ENCODE peak calls at places on chromosomes 13 and 19, in nine cellular contexts. One of them, this sample, is unnamed. For H3K4me1, the result is how much of the 10 kb centered on the place peaks cover.

GRCh38 chr13:26895081-26895807 is 134.7 kb upstream of the GPR12 start:
- DNase-seq in breast epithelium: no peak
- DNase-seq in HCT116: no peak
- DNase-seq in Panc1: no peak
- DNase-seq in heart right ventricle: no peak
- DNase-seq in right atrium auricular region: no peak
- DNase-seq in tibial artery: no peak
- DNase-seq in effector memory CD4-positive, alpha-beta T cell: no peak
- DNase-seq in tibial nerve: no peak
- DNase-seq in this sample: no peak

GRCh38 chr13:113618455-113618854 is 33.9 kb downstream of the TFDP1 start:
- DNase-seq in breast epithelium: no peak
- DNase-seq in HCT116: no peak
- DNase-seq in Panc1: no peak
- DNase-seq in heart right ventricle: no peak
- DNase-seq in right atrium auricular region: no peak
- DNase-seq in tibial artery: no peak
- DNase-seq in effector memory CD4-positive, alpha-beta T cell: no peak
- DNase-seq in tibial nerve: no peak
- DNase-seq in this sample: no peak

GRCh38 chr13:47408546-47409319 is 511.9 kb upstream of the HTR2A start:
- DNase-seq in breast epithelium: no peak
- DNase-seq in HCT116: no peak
- DNase-seq in Panc1: peak
- DNase-seq in heart right ventricle: no peak
- DNase-seq in right atrium auricular region: no peak
- DNase-seq in tibial artery: no peak
- DNase-seq in effector memory CD4-positive, alpha-beta T cell: no peak
- DNase-seq in tibial nerve: no peak
- DNase-seq in this sample: no peak

GRCh38 chr13:19155321-19155861 is 26.2 kb downstream of the TUBA3C start:
- DNase-seq in breast epithelium: no peak
- DNase-seq in HCT116: no peak
- DNase-seq in Panc1: no peak
- DNase-seq in heart right ventricle: no peak
- DNase-seq in right atrium auricular region: no peak
- DNase-seq in tibial artery: no peak
- DNase-seq in effector memory CD4-positive, alpha-beta T cell: no peak
- DNase-seq in tibial nerve: no peak
- DNase-seq in this sample: no peak

GRCh38 chr13:51848674-51849073 is 3.7 kb upstream of the TMEM272 start:
- DNase-seq in breast epithelium: no peak
- DNase-seq in HCT116: no peak
- DNase-seq in Panc1: no peak
- DNase-seq in heart right ventricle: no peak
- DNase-seq in right atrium auricular region: no peak
- DNase-seq in tibial artery: no peak
- DNase-seq in effector memory CD4-positive, alpha-beta T cell: no peak
- DNase-seq in tibial nerve: no peak
- DNase-seq in this sample: no peak

GRCh38 chr19:46451352-46451751 is 20.0 kb downstream of the PNMA8A start:
- DNase-seq in breast epithelium: no peak
- DNase-seq in HCT116: no peak
- DNase-seq in Panc1: no peak
- DNase-seq in heart right ventricle: no peak
- DNase-seq in right atrium auricular region: no peak
- DNase-seq in tibial artery: no peak
- DNase-seq in effector memory CD4-positive, alpha-beta T cell: no peak
- DNase-seq in tibial nerve: no peak
- DNase-seq in this sample: no peak

GRCh38 chr13:65932587-65933239 is 1297.4 kb downstream of the PCDH9 start:
- DNase-seq in breast epithelium: no peak
- DNase-seq in HCT116: no peak
- DNase-seq in Panc1: no peak
- DNase-seq in heart right ventricle: no peak
- DNase-seq in right atrium auricular region: no peak
- DNase-seq in tibial artery: no peak
- DNase-seq in effector memory CD4-positive, alpha-beta T cell: no peak
- DNase-seq in tibial nerve: no peak
- DNase-seq in this sample: no peak

GRCh38 chr19:33453207-33453736 is 68.3 kb downstream of the PEPD start:
- DNase-seq in breast epithelium: no peak
- DNase-seq in HCT116: no peak
- DNase-seq in Panc1: no peak
- DNase-seq in heart right ventricle: no peak
- DNase-seq in right atrium auricular region: no peak
- DNase-seq in tibial artery: no peak
- DNase-seq in effector memory CD4-positive, alpha-beta T cell: no peak
- DNase-seq in tibial nerve: no peak
- DNase-seq in this sample: no peak

GRCh38 chr13:84400711-84401110 is 518.4 kb upstream of the SLITRK1 start:
- DNase-seq in breast epithelium: no peak
- DNase-seq in HCT116: no peak
- DNase-seq in Panc1: no peak
- DNase-seq in heart right ventricle: no peak
- DNase-seq in right atrium auricular region: no peak
- DNase-seq in tibial artery: no peak
- DNase-seq in effector memory CD4-positive, alpha-beta T cell: no peak
- DNase-seq in tibial nerve: no peak
- DNase-seq in this sample: no peak

GRCh38 chr19:13087795-13088537 is 14.7 kb downstream of the LYL1 start:
- DNase-seq in breast epithelium: no peak
- DNase-seq in HCT116: no peak
- DNase-seq in Panc1: no peak
- DNase-seq in heart right ventricle: no peak
- DNase-seq in right atrium auricular region: no peak
- DNase-seq in tibial artery: no peak
- DNase-seq in effector memory CD4-positive, alpha-beta T cell: no peak
- DNase-seq in tibial nerve: no peak
- DNase-seq in this sample: no peak

GRCh38 chr13:102768914-102769313 is 4.7 kb downstream of the TEX30 start:
- DNase-seq in breast epithelium: no peak
- DNase-seq in HCT116: no peak
- DNase-seq in Panc1: no peak
- DNase-seq in heart right ventricle: no peak
- DNase-seq in right atrium auricular region: no peak
- DNase-seq in tibial artery: no peak
- DNase-seq in effector memory CD4-positive, alpha-beta T cell: no peak
- DNase-seq in tibial nerve: no peak
- DNase-seq in this sample: no peak

GRCh38 chr19:33434090-33434885 is 60.8 kb downstream of the CEBPG start:
- DNase-seq in breast epithelium: no peak
- DNase-seq in HCT116: no peak
- DNase-seq in Panc1: no peak
- DNase-seq in heart right ventricle: no peak
- DNase-seq in right atrium auricular region: no peak
- DNase-seq in tibial artery: no peak
- DNase-seq in effector memory CD4-positive, alpha-beta T cell: no peak
- DNase-seq in tibial nerve: no peak
- DNase-seq in this sample: no peak

GRCh38 chr19:48608798-48609263 is 2.3 kb downstream of the SPACA4 start:
- DNase-seq in breast epithelium: no peak
- DNase-seq in HCT116: peak
- DNase-seq in Panc1: no peak
- DNase-seq in heart right ventricle: no peak
- DNase-seq in right atrium auricular region: no peak
- DNase-seq in tibial artery: no peak
- DNase-seq in effector memory CD4-positive, alpha-beta T cell: peak
- DNase-seq in tibial nerve: no peak
- DNase-seq in this sample: peak

GRCh38 chr13:42525035-42525504 is 48.9 kb upstream of the TNFSF11 start:
- DNase-seq in breast epithelium: no peak
- DNase-seq in HCT116: no peak
- DNase-seq in Panc1: no peak
- DNase-seq in heart right ventricle: no peak
- DNase-seq in right atrium auricular region: no peak
- DNase-seq in tibial artery: no peak
- DNase-seq in effector memory CD4-positive, alpha-beta T cell: no peak
- DNase-seq in tibial nerve: no peak
- DNase-seq in this sample: no peak
- H3K27ac ChIP-seq in breast epithelium: no peak
- H3K27ac ChIP-seq in HCT116: no peak
- H3K27ac ChIP-seq in Panc1: no peak
- H3K27ac ChIP-seq in heart right ventricle: no peak
- H3K27ac ChIP-seq in right atrium auricular region: no peak
- H3K27ac ChIP-seq in tibial artery: no peak
- H3K27ac ChIP-seq in effector memory CD4-positive, alpha-beta T cell: no peak
- H3K27ac ChIP-seq in tibial nerve: no peak
- H3K27ac ChIP-seq in this sample: no peak

GRCh38 chr13:33676045-33676699 is 141.8 kb upstream of the RFC3 start:
- DNase-seq in breast epithelium: no peak
- DNase-seq in HCT116: no peak
- DNase-seq in Panc1: no peak
- DNase-seq in heart right ventricle: no peak
- DNase-seq in right atrium auricular region: no peak
- DNase-seq in tibial artery: no peak
- DNase-seq in effector memory CD4-positive, alpha-beta T cell: no peak
- DNase-seq in tibial nerve: no peak
- DNase-seq in this sample: no peak
- H3K4me1 ChIP-seq in breast epithelium: under half
- H3K4me1 ChIP-seq in HCT116: under half
- H3K4me1 ChIP-seq in Panc1: under half
- H3K4me1 ChIP-seq in heart right ventricle: under half
- H3K4me1 ChIP-seq in right atrium auricular region: under half
- H3K4me1 ChIP-seq in tibial artery: under half
- H3K4me1 ChIP-seq in effector memory CD4-positive, alpha-beta T cell: under half
- H3K4me1 ChIP-seq in tibial nerve: under half
- H3K4me1 ChIP-seq in this sample: under half

DNA sequence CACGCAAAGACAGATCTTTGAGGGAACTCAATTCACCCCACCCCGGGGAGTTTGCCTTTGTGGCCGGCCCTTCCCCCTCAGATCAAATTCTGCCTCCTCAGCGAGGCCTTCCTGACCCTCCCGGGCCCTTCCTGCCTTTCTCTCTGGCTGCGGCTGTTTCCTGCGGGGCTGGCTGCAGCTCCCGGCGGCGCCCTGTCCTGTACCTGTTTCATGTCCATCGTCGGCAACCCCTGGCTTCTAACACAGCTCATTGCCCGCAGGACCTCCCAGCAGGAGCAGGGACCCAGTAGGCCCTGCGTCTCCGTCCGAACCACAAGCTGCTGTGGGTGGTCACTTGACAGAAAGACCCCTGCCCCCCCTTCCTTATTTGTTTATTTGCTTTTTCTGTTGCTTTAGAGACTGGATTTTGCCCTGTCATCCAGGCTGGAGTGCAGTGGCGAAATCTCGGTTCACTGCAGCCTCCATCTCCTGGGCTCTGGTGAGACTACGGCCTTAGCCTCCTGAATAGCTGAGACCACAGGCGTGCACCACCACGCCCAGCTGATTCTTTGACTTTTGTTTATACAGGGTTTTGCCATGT is 7.7 kb upstream of the PTBP1 start:
- DNase-seq in breast epithelium: no peak
- DNase-seq in HCT116: no peak
- DNase-seq in Panc1: no peak
- DNase-seq in heart right ventricle: peak
- DNase-seq in right atrium auricular region: no peak
- DNase-seq in tibial artery: no peak
- DNase-seq in effector memory CD4-positive, alpha-beta T cell: no peak
- DNase-seq in tibial nerve: no peak
- DNase-seq in this sample: no peak
- H3K4me3 ChIP-seq in breast epithelium: peak
- H3K4me3 ChIP-seq in HCT116: no peak
- H3K4me3 ChIP-seq in Panc1: peak
- H3K4me3 ChIP-seq in heart right ventricle: no peak
- H3K4me3 ChIP-seq in right atrium auricular region: peak
- H3K4me3 ChIP-seq in tibial artery: no peak
- H3K4me3 ChIP-seq in effector memory CD4-positive, alpha-beta T cell: no peak
- H3K4me3 ChIP-seq in tibial nerve: no peak
- H3K4me3 ChIP-seq in this sample: no peak

GRCh38 chr13:55573565-55573964 is 1567.2 kb upstream of the PRR20A start:
- DNase-seq in breast epithelium: no peak
- DNase-seq in HCT116: no peak
- DNase-seq in Panc1: no peak
- DNase-seq in heart right ventricle: no peak
- DNase-seq in right atrium auricular region: no peak
- DNase-seq in tibial artery: no peak
- DNase-seq in effector memory CD4-positive, alpha-beta T cell: no peak
- DNase-seq in tibial nerve: no peak
- DNase-seq in this sample: no peak

GRCh38 chr13:55572862-55573261 is 1567.9 kb upstream of the PRR20A start:
- DNase-seq in breast epithelium: no peak
- DNase-seq in HCT116: no peak
- DNase-seq in Panc1: no peak
- DNase-seq in heart right ventricle: no peak
- DNase-seq in right atrium auricular region: no peak
- DNase-seq in tibial artery: no peak
- DNase-seq in effector memory CD4-positive, alpha-beta T cell: no peak
- DNase-seq in tibial nerve: no peak
- DNase-seq in this sample: no peak

GRCh38 chr13:55576389-55576788 is 1564.3 kb upstream of the PRR20A start:
- DNase-seq in breast epithelium: no peak
- DNase-seq in HCT116: no peak
- DNase-seq in Panc1: no peak
- DNase-seq in heart right ventricle: no peak
- DNase-seq in right atrium auricular region: no peak
- DNase-seq in tibial artery: no peak
- DNase-seq in effector memory CD4-positive, alpha-beta T cell: no peak
- DNase-seq in tibial nerve: no peak
- DNase-seq in this sample: no peak

GRCh38 chr13:55577082-55577846 is 1563.5 kb upstream of the PRR20A start:
- DNase-seq in breast epithelium: no peak
- DNase-seq in HCT116: no peak
- DNase-seq in Panc1: no peak
- DNase-seq in heart right ventricle: no peak
- DNase-seq in right atrium auricular region: no peak
- DNase-seq in tibial artery: no peak
- DNase-seq in effector memory CD4-positive, alpha-beta T cell: no peak
- DNase-seq in tibial nerve: no peak
- DNase-seq in this sample: no peak

DNA sequence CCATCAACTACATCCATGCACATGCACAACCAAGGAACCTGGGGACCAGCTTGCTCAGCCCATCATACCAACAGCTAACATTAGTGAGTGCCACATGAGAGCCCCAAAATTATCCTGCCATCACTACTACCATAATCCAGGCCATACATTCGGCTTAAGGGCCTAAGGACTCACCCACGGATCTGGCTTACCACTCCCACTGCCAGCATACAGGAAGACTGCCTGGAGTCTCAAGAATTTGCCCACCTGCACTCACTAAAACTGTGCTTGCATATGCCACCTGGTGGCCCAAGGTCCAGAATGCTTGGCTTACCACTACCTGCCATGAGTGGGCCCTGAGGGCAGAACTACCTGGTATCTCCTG is 1562.9 kb upstream of the PRR20A start:
- DNase-seq in breast epithelium: no peak
- DNase-seq in HCT116: no peak
- DNase-seq in Panc1: no peak
- DNase-seq in heart right ventricle: no peak
- DNase-seq in right atrium auricular region: no peak
- DNase-seq in tibial artery: no peak
- DNase-seq in effector memory CD4-positive, alpha-beta T cell: no peak
- DNase-seq in tibial nerve: no peak
- DNase-seq in this sample: no peak
- H3K27ac ChIP-seq in breast epithelium: no peak
- H3K27ac ChIP-seq in HCT116: no peak
- H3K27ac ChIP-seq in Panc1: no peak
- H3K27ac ChIP-seq in heart right ventricle: no peak
- H3K27ac ChIP-seq in right atrium auricular region: no peak
- H3K27ac ChIP-seq in tibial artery: no peak
- H3K27ac ChIP-seq in effector memory CD4-positive, alpha-beta T cell: no peak
- H3K27ac ChIP-seq in tibial nerve: no peak
- H3K27ac ChIP-seq in this sample: no peak